ENCODE peak calls at places on chromosomes 16 and 17, in four cellular contexts. F, Y, T and H are unnamed samples.

GRCh38 chr16:1470543-1471251 is 4.1 kb downstream of the CLCN7 start:
- DNase-seq in F (peak; percentile 64), Y (no peak), T (no peak), H (no peak)

GRCh38 chr16:85088570-85089214 is 23.6 kb downstream of the CIBAR2 start:
- DNase-seq in F (no peak), Y (no peak), T (no peak), H (no peak)

GRCh38 chr16:85984211-85984880 is 85.4 kb downstream of the IRF8 start:
- DNase-seq in F (no peak), Y (no peak), T (no peak), H (no peak)

GRCh38 chr16:48537275-48537674 is 72.7 kb downstream of the N4BP1 start:
- DNase-seq in F (no peak), Y (no peak), T (no peak), H (no peak)

GRCh38 chr16:31458073-31458834 is 1.0 kb upstream of the ARMC5 start:
- DNase-seq in F (peak; percentile 60), Y (peak; percentile 60), T (no peak), H (no peak)

GRCh38 chr17:7590743-7591142 is 849 bp upstream of the SOX15 start:
- DNase-seq in F (peak; percentile 76), Y (peak; percentile 44), T (no peak), H (no peak)

GRCh38 chr17:46851029-46851741 is at the start of gene WNT9B:
- DNase-seq in F (peak; percentile 12), Y (peak; percentile 44), T (no peak), H (no peak)

GRCh38 chr17:73841431-73842060 is 197.3 kb upstream of the SDK2 start:
- DNase-seq in F (no peak), Y (peak; percentile 60), T (no peak), H (no peak)

GRCh38 chr16:84511180-84511800 is 6.8 kb upstream of the MEAK7 start:
- DNase-seq in F (peak; percentile 74), Y (peak; percentile 85), T (peak; percentile 90), H (peak; percentile 86)

GRCh38 chr17:78715000-78715771 is 66.9 kb downstream of the CYTH1 start:
- DNase-seq in F (no peak), Y (no peak), T (no peak), H (no peak)

GRCh38 chr16:9820481-9821246 is 361.6 kb downstream of the GRIN2A start:
- DNase-seq in F (no peak), Y (no peak), T (no peak), H (peak; percentile 87)

GRCh38 chr17:33514369-33514768 is 221.3 kb upstream of the ASIC2 start:
- DNase-seq in F (no peak), Y (no peak), T (no peak), H (no peak)

GRCh38 chr17:17966399-17966798 is 5.8 kb downstream of the TOM1L2 start:
- DNase-seq in F (no peak), Y (no peak), T (no peak), H (no peak)

GRCh38 chr17:68441064-68441770 is 16.1 kb downstream of the WIPI1 start:
- DNase-seq in F (no peak), Y (no peak), T (no peak), H (no peak)

GRCh38 chr16:54233626-54234025 is 53.0 kb downstream of the IRX3 start:
- DNase-seq in F (no peak), Y (no peak), T (no peak), H (no peak)

GRCh38 chr17:60315650-60316049 is 76.3 kb downstream of the USP32 start:
- DNase-seq in F (no peak), Y (peak; percentile 35), T (no peak), H (no peak)

GRCh38 chr16:31664683-31665482 is 137.2 kb downstream of the AHSP start:
- DNase-seq in F (peak; percentile 61), Y (no peak), T (no peak), H (no peak)

GRCh38 chr16:19589771-19590302 is 34.3 kb downstream of the VPS35L start:
- DNase-seq in F (peak; percentile 38), Y (peak; percentile 52), T (no peak), H (no peak)

GRCh38 chr17:3590231-3590630 is 19.0 kb downstream of the TRPV1 start:
- DNase-seq in F (no peak), Y (no peak), T (no peak), H (no peak)

GRCh38 chr16:67302076-67302475 is 22.7 kb downstream of the PLEKHG4 start:
- DNase-seq in F (no peak), Y (no peak), T (no peak), H (no peak)

GRCh38 chr17:48539177-48539576 is 5.7 kb downstream of the HOXB2 start:
- DNase-seq in F (peak; percentile 98), Y (no peak), T (no peak), H (no peak)

GRCh38 chr16:1152123-1152638 is 725 bp upstream of the CACNA1H start:
- DNase-seq in F (no peak), Y (no peak), T (no peak), H (no peak)

GRCh38 chr17:29237476-29238132 is 9.1 kb upstream of the CRYBA1 start:
- DNase-seq in F (peak; percentile 75), Y (no peak), T (no peak), H (no peak)

GRCh38 chr17:3017936-3018335 is 45.5 kb downstream of the OR1D5 start:
- DNase-seq in F (no peak), Y (no peak), T (no peak), H (no peak)

GRCh38 chr17:81511800-81512559 is 619 bp downstream of the ACTG1 start:
- DNase-seq in F (no peak), Y (peak; percentile 64), T (no peak), H (no peak)

GRCh38 chr17:49859991-49860953 is 12.4 kb upstream of the TAC4 start:
- DNase-seq in F (no peak), Y (peak; percentile 31), T (no peak), H (no peak)

GRCh38 chr17:48592592-48592991 is 987 bp downstream of the HOXB5 start:
- DNase-seq in F (peak; percentile 35), Y (no peak), T (no peak), H (no peak)

GRCh38 chr16:21260870-21261791 is 17.0 kb downstream of the CRYM start:
- DNase-seq in F (peak; percentile 72), Y (peak; percentile 89), T (no peak), H (no peak)

GRCh38 chr16:84423416-84423837 is 55.1 kb downstream of the ATP2C2 start:
- DNase-seq in F (peak; percentile 42), Y (peak; percentile 80), T (no peak), H (peak; percentile 4)

GRCh38 chr16:89823087-89823823 is 5.0 kb upstream of the SPIRE2 start:
- DNase-seq in F (no peak), Y (no peak), T (no peak), H (no peak)

DNA sequence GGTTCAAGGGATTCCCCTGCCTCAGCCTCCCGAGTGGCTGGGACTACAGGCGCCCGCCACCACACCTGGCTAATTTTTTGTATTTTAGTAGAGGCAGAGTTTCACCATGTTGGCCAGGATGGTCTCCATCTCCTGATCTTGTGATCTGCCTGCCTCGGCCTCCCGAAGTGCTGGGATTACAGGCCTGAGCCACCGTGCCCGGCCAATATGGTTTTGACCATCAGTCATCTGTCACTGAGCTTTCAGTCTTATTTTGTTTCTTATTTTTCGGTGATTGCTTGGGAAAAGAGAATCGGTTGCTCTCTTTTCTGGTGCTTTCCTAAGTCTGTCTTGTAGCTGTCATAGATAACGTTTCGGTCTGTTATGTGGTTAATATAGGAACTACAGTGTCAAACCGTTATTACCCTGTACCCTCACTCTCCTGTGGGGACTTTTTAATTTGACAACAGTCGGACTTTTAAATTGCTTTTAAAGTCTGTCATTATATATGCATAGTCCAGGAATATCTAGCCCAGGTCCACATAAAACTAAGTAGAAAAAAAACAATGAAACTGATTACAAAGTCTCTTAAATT is 453.4 kb downstream of the KCNJ18 start:
- DNase-seq in F (no peak), Y (no peak), T (no peak), H (no peak)
- H3K9me3 ChIP-seq in F (no peaks in the 10 kb centered on the region), Y (no peaks in the 10 kb centered on the region), T (no peaks in the 10 kb centered on the region), H (no peaks in the 10 kb centered on the region)

GRCh38 chr17:37024181-37024637 is 75.5 kb downstream of the AATF start:
- DNase-seq in F (peak; percentile 30), Y (no peak), T (no peak), H (no peak)

GRCh38 chr17:37025847-37026533 is 77.2 kb downstream of the AATF start:
- DNase-seq in F (no peak), Y (no peak), T (no peak), H (no peak)

GRCh38 chr17:37026534-37026875 is 77.8 kb downstream of the AATF start:
- DNase-seq in F (no peak), Y (no peak), T (no peak), H (no peak)

GRCh38 chr17:37028040-37028439 is 79.3 kb downstream of the AATF start:
- DNase-seq in F (no peak), Y (no peak), T (no peak), H (no peak)

GRCh38 chr17:37025241-37025640 is 76.5 kb downstream of the AATF start:
- DNase-seq in F (no peak), Y (no peak), T (no peak), H (no peak)
- H3K27ac ChIP-seq in F (no peak overlapping the region), Y (no peak overlapping the region), T (no peak overlapping the region), H (no peak overlapping the region)

GRCh38 chr17:1516403-1517161 is at the start of gene INPP5K:
- DNase-seq in F (peak; percentile 97), Y (peak; percentile 99), T (peak; percentile 90), H (peak; percentile 91)

GRCh38 chr17:1518410-1518809 is 2.0 kb upstream of the INPP5K start:
- DNase-seq in F (no peak), Y (no peak), T (no peak), H (no peak)

GRCh38 chr17:1522626-1523025 is 6.2 kb upstream of the INPP5K start:
- DNase-seq in F (no peak), Y (no peak), T (no peak), H (no peak)

GRCh38 chr17:1519678-1520077 is 3.3 kb upstream of the INPP5K start:
- DNase-seq in F (no peak), Y (no peak), T (no peak), H (no peak)

DNA sequence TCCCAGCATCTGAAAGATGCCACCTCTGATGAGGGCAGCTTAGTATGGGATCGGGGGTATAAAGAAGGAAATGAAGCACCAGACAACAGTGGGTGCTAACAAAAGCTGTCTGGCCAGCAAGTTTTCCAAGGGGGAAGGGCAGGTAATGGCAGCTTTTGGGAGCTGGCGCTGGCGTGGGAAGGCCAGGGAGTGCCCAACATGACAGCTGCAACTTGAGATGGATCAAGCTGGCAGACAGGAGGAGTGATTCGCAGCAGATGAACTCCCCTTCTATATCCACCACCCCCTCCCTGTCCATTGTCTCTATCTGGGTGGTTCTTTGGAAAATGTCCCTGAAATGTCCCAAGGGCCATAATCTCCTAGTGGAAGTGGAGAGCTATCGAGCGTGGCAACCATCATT is 4.7 kb upstream of the INPP5K start:
- DNase-seq in F (no peak), Y (no peak), T (no peak), H (no peak)
- H3K4me1 ChIP-seq in F (no peaks in the 10 kb centered on the region), Y (peaks cover 7% of the 10 kb centered on the region), T (peaks cover 6% of the 10 kb centered on the region), H (no peaks in the 10 kb centered on the region)

DNA sequence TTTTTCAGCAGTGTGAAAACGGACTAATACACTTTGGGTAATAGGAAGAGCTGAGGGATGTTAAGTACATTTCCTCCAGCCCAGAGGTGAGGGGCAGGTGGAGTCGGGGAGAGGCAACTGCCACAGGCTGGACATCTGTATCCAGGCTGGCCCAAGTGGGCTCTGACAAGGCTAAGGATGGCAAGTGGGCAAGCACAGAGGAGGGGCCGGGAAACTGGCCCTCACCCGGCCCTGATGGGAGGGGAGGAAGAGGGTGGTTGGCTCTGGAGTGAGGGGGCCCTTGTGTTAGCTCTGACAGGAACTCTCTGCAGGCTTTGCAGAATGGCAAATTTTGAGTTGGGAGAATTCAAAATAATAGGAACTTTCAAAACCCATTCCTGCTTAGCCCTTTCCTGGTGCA is 251.0 kb upstream of the TNRC6C start:
- DNase-seq in F (no peak), Y (no peak), T (no peak), H (no peak)
- H3K9me3 ChIP-seq in F (no peaks in the 10 kb centered on the region), Y (peaks cover 57% of the 10 kb centered on the region), T (peaks cover 41% of the 10 kb centered on the region), H (peaks cover 5% of the 10 kb centered on the region)